ENCODE peak calls at places on chromosomes 16 and 17, in ten cellular contexts. E is iPS DF 19.7; Z is pancreas; U is activated effector memory CD4-positive, alpha-beta T cell treated with Interleukin-2 at 50 U/mL for 16 hours; M is A549; H is HL-60; T is NCI-H446; R is HFF-Myc; G is stimulated activated CD8-positive, alpha-beta memory T cell treated with anti-CD3 and anti-CD28 coated beads, Interleukin-4, amount 100 ng/mL, for 4 hours; Q is left cardiac atrium. L is an unnamed sample.

GRCh38 chr17:17885029-17885351 is 48.2 kb upstream of the SREBF1 start:
- DNase-seq in G (no peak), E (no peak), R (no peak), Z (no peak), T (no peak), U (no peak), M (no peak), H (no peak), Q (no peak), L (no peak)

GRCh38 chr16:87202346-87202745 is 114.8 kb downstream of the C16orf95 start:
- DNase-seq in U (no peak), Q (no peak), T (no peak), H (no peak), R (no peak), G (no peak), E (no peak), M (no peak), Z (no peak), L (no peak)

GRCh38 chr16:56369202-56369601 is 56.1 kb downstream of the AMFR start:
- DNase-seq in U (no peak), Z (no peak), H (no peak), R (no peak), G (no peak), T (no peak), Q (no peak), E (no peak), M (no peak), L (no peak)

GRCh38 chr16:88770459-88771293 is 14.3 kb downstream of the PIEZO1 start:
- DNase-seq in Q (no peak), T (no peak), U (no peak), H (no peak), M (no peak), E (no peak), Z (peak; percentile 80), G (no peak), R (no peak), L (no peak)

GRCh38 chr17:72136692-72137550 is 16.1 kb downstream of the SOX9 start:
- DNase-seq in T (peak; percentile 39), H (no peak), R (no peak), G (no peak), E (no peak), M (peak; percentile 44), U (no peak), Q (no peak), Z (no peak), L (peak; percentile 72)

GRCh38 chr17:28612531-28612930 is 1.5 kb downstream of the RSKR start:
- DNase-seq in U (no peak), H (no peak), Z (no peak), Q (no peak), T (no peak), E (no peak), M (no peak), R (no peak), G (no peak), L (no peak)

GRCh38 chr17:42052478-42052877 is 2.1 kb upstream of the C17orf113 start:
- DNase-seq in E (no peak), Z (no peak), G (no peak), Q (no peak), H (no peak), M (no peak), T (no peak), R (no peak), U (no peak), L (no peak)

GRCh38 chr17:73838815-73839214 is 194.6 kb upstream of the SDK2 start:
- DNase-seq in G (no peak), Z (no peak), T (peak; percentile 81), Q (no peak), R (no peak), M (no peak), E (no peak), H (no peak), U (no peak), L (no peak)

GRCh38 chr16:8194795-8195194 is 395.5 kb downstream of the TMEM114 start:
- DNase-seq in G (no peak), U (no peak), Z (no peak), T (no peak), M (no peak), H (no peak), E (no peak), R (no peak), Q (no peak), L (peak; percentile 20)

GRCh38 chr16:62940573-62940972 is 904.3 kb upstream of the CDH8 start:
- DNase-seq in Z (no peak), E (no peak), U (no peak), T (no peak), G (no peak), H (no peak), R (no peak), M (no peak), Q (no peak), L (no peak)

GRCh38 chr17:7014261-7014994 is 2.0 kb downstream of the RNASEK start:
- DNase-seq in Q (peak; percentile 99), T (peak; percentile 90), G (peak; percentile 98), R (peak; percentile 71), U (peak; percentile 97), H (peak; percentile 76), M (peak; percentile 96), Z (peak; percentile 98), E (no peak), L (peak; percentile 96)

GRCh38 chr16:83977056-83977815 is 9.2 kb downstream of the NECAB2 start:
- DNase-seq in Z (no peak), U (no peak), T (no peak), R (no peak), H (no peak), Q (no peak), M (no peak), G (no peak), E (no peak), L (no peak)

GRCh38 chr16:84629580-84629979 is 11.7 kb upstream of the COTL1 start:
- DNase-seq in T (no peak), U (no peak), M (no peak), H (no peak), G (no peak), Z (no peak), R (no peak), E (no peak), Q (no peak), L (no peak)

GRCh38 chr17:42797067-42798007 is 1.2 kb downstream of the COA3 start:
- DNase-seq in G (no peak), E (no peak), R (no peak), Q (no peak), H (no peak), Z (peak; percentile 64), M (no peak), T (no peak), U (no peak), L (no peak)

GRCh38 chr16:29744541-29745101 is 1.2 kb downstream of the C16orf54 start:
- DNase-seq in H (peak; percentile 33), T (no peak), G (no peak), U (no peak), Q (no peak), E (no peak), M (no peak), Z (no peak), R (no peak), L (no peak)

GRCh38 chr16:762595-763268 is 2.2 kb downstream of the MSLN start:
- DNase-seq in Z (peak; percentile 26), H (no peak), Q (no peak), T (no peak), G (no peak), M (no peak), R (no peak), U (no peak), E (no peak), L (no peak)

GRCh38 chr17:56679148-56679766 is 85.8 kb downstream of the NOG start:
- DNase-seq in Z (no peak), U (no peak), R (no peak), M (peak; percentile 66), E (no peak), H (no peak), Q (no peak), T (no peak), G (no peak), L (no peak)

GRCh38 chr16:55832788-55833583 is at the start of gene CES1:
- DNase-seq in H (peak; percentile 97), M (no peak), Q (peak; percentile 69), Z (peak; percentile 46), E (no peak), G (no peak), R (no peak), T (no peak), U (no peak), L (no peak)

GRCh38 chr16:66619534-66620418 is 15.3 kb downstream of the CMTM3 start:
- DNase-seq in Q (no peak), M (no peak), Z (no peak), G (no peak), R (no peak), E (no peak), T (no peak), U (no peak), H (no peak), L (peak; percentile 50)

GRCh38 chr17:7740481-7741001 is 23.0 kb downstream of the DNAH2 start:
- DNase-seq in H (no peak), E (no peak), M (no peak), Z (no peak), T (peak; percentile 55), U (no peak), R (no peak), G (no peak), Q (no peak), L (no peak)

GRCh38 chr17:72517413-72518237 is 396.8 kb downstream of the SOX9 start:
- DNase-seq in G (no peak), E (no peak), R (no peak), H (no peak), U (no peak), Z (no peak), T (no peak), Q (no peak), M (no peak), L (no peak)

GRCh38 chr16:67884684-67885083 is at the start of gene NRN1L:
- DNase-seq in Q (peak; percentile 92), T (peak; percentile 40), Z (peak; percentile 72), U (no peak), M (no peak), H (no peak), G (no peak), R (peak; percentile 78), E (peak; percentile 68), L (no peak)

GRCh38 chr17:77842906-77843249 is 115.6 kb upstream of the TNRC6C start:
- DNase-seq in R (no peak), E (no peak), H (no peak), G (no peak), T (no peak), Q (peak; percentile 14), U (no peak), Z (no peak), M (no peak), L (no peak)

GRCh38 chr16:70482624-70483023 is 28.2 kb downstream of the FCSK start:
- DNase-seq in U (no peak), Q (no peak), T (no peak), E (no peak), G (no peak), H (no peak), Z (no peak), M (no peak), R (no peak), L (peak; percentile 58)

GRCh38 chr16:72443809-72444208 is 271.9 kb upstream of the PMFBP1 start:
- DNase-seq in M (no peak), T (no peak), G (no peak), Q (no peak), H (no peak), Z (no peak), U (no peak), E (no peak), R (peak; percentile 20), L (no peak)

GRCh38 chr16:12675852-12676251 is 127.8 kb downstream of the CPPED1 start:
- DNase-seq in T (no peak), Q (no peak), H (no peak), G (no peak), M (peak; percentile 18), Z (no peak), U (no peak), R (peak; percentile 6), E (no peak), L (peak; percentile 76)

GRCh38 chr16:84045001-84045817 is 2.6 kb upstream of the SLC38A8 start:
- DNase-seq in Z (no peak), M (no peak), T (no peak), E (no peak), Q (no peak), U (no peak), G (no peak), H (no peak), R (no peak), L (no peak)

GRCh38 chr16:66984902-66985311 is 3.5 kb upstream of the CES4A start:
- DNase-seq in H (no peak), E (no peak), M (no peak), Q (no peak), Z (no peak), R (no peak), U (peak; percentile 49), T (no peak), G (peak; percentile 7), L (no peak)